ENCODE peak calls at places on chromosome 1, in eight cellular contexts. J is adrenal gland; X is ascending aorta; Q is fibroblast of lung; Z is AG04450; O is psoas muscle; M is CD8-positive, alpha-beta T cell; E is keratinocyte. V is an unnamed sample.

GRCh38 chr1:172781513-172782140 is 122.7 kb downstream of the FASLG start:
- DNase-seq in J (no peak), X (no peak), Q (peak; percentile 48), Z (no peak), O (no peak), M (no peak), E (no peak), V (no peak)

GRCh38 chr1:230760360-230760827 is 13.2 kb downstream of the CAPN9 start:
- DNase-seq in J (peak; percentile 86), X (no peak), Q (no peak), Z (no peak), O (peak; percentile 41), M (no peak), E (no peak), V (no peak)

GRCh38 chr1:221897312-221897711 is 155.4 kb upstream of the DUSP10 start:
- DNase-seq in J (no peak), X (no peak), Q (peak; percentile 88), Z (peak; percentile 18), O (no peak), M (no peak), E (no peak), V (no peak)

GRCh38 chr1:245500546-245500945 is 345.8 kb downstream of the KIF26B start:
- DNase-seq in J (peak; percentile 78), X (no peak), Q (peak; percentile 88), Z (peak; percentile 42), O (no peak), M (no peak), E (peak; percentile 35), V (no peak)

GRCh38 chr1:220892086-220892376 is 12.8 kb downstream of the HLX start:
- DNase-seq in J (no peak), X (no peak), Q (no peak), Z (no peak), O (no peak), M (no peak), E (no peak), V (no peak)

GRCh38 chr1:203364013-203364730 is 13.2 kb upstream of the FMOD start:
- DNase-seq in J (no peak), X (no peak), Q (no peak), Z (no peak), O (no peak), M (no peak), E (no peak), V (no peak)

GRCh38 chr1:70779571-70779970 is 268.0 kb downstream of the PTGER3 start:
- DNase-seq in J (no peak), X (no peak), Q (no peak), Z (no peak), O (no peak), M (no peak), E (no peak), V (no peak)

GRCh38 chr1:229758101-229759036 is 132.3 kb downstream of the URB2 start:
- DNase-seq in J (no peak), X (no peak), Q (no peak), Z (no peak), O (no peak), M (no peak), E (no peak), V (no peak)

GRCh38 chr1:156709743-156710489 is 4.5 kb upstream of the CRABP2 start:
- DNase-seq in J (peak; percentile 79), X (peak; percentile 23), Q (peak; percentile 77), Z (no peak), O (peak; percentile 69), M (no peak), E (no peak), V (peak; percentile 83)

GRCh38 chr1:56375184-56375837 is 204.1 kb downstream of the PLPP3 start:
- DNase-seq in J (no peak), X (no peak), Q (peak; percentile 20), Z (no peak), O (no peak), M (no peak), E (no peak), V (no peak)

GRCh38 chr1:29121516-29121937 is 2.2 kb downstream of the TMEM200B start:
- DNase-seq in J (no peak), X (no peak), Q (no peak), Z (no peak), O (no peak), M (no peak), E (no peak), V (no peak)

GRCh38 chr1:36913523-36914060 is 120.7 kb downstream of the GRIK3 start:
- DNase-seq in J (no peak), X (no peak), Q (no peak), Z (no peak), O (no peak), M (no peak), E (no peak), V (no peak)

GRCh38 chr1:93416183-93416582 is 31.7 kb upstream of the FNBP1L start:
- DNase-seq in J (no peak), X (no peak), Q (no peak), Z (no peak), O (no peak), M (no peak), E (no peak), V (no peak)

GRCh38 chr1:169867012-169867679 is 26.6 kb downstream of the SCYL3 start:
- DNase-seq in J (no peak), X (no peak), Q (no peak), Z (no peak), O (no peak), M (no peak), E (no peak), V (no peak)

GRCh38 chr1:178632619-178633018 is 92.4 kb upstream of the RALGPS2 start:
- DNase-seq in J (no peak), X (no peak), Q (peak; percentile 63), Z (no peak), O (no peak), M (no peak), E (no peak), V (no peak)

GRCh38 chr1:178628637-178629548 is 96.2 kb upstream of the RALGPS2 start:
- DNase-seq in J (no peak), X (no peak), Q (peak; percentile 55), Z (peak; percentile 67), O (peak; percentile 31), M (no peak), E (no peak), V (no peak)

GRCh38 chr1:178633068-178633467 is 92.0 kb upstream of the RALGPS2 start:
- DNase-seq in J (no peak), X (no peak), Q (no peak), Z (peak; percentile 60), O (no peak), M (no peak), E (peak; percentile 76), V (no peak)

GRCh38 chr1:178629549-178630154 is 95.4 kb upstream of the RALGPS2 start:
- DNase-seq in J (no peak), X (no peak), Q (no peak), Z (no peak), O (no peak), M (no peak), E (no peak), V (no peak)

DNA sequence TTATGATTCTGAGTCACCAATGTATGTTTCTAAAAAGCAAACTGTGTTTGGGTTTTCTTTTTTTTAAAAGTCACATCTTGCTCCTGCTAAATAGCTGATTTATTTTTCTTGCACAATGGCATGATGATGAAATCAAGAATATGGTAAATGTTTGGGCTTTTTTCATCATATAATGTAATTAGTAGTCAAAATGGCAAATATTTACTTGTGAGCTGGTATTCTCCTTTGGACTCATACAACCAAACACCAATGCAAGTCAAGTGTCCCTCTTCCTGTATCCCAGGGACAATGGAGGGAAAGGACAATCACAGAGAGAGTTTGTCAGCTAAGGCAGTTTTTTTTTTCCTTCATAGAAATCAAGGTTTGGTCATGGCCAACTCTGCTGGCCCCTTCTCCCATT is 94.6 kb upstream of the RALGPS2 start:
- DNase-seq in J (no peak), X (no peak), Q (peak; percentile 82), Z (no peak), O (no peak), M (no peak), E (no peak), V (no peak)
- H3K4me3 ChIP-seq in J (no peak overlapping the region), X (no peak overlapping the region), Q (no peak overlapping the region), Z (no peak overlapping the region), O (no peak overlapping the region), M (no peak overlapping the region), E (no peak overlapping the region), V (no peak overlapping the region)

GRCh38 chr1:110207831-110208230 is 2.3 kb upstream of the KCNC4 start:
- DNase-seq in J (peak; percentile 74), X (no peak), Q (peak; percentile 49), Z (no peak), O (peak; percentile 68), M (peak; percentile 83), E (no peak), V (no peak)

GRCh38 chr1:110211503-110212164 is 1.5 kb downstream of the KCNC4 start:
- DNase-seq in J (no peak), X (no peak), Q (no peak), Z (no peak), O (no peak), M (no peak), E (no peak), V (no peak)

GRCh38 chr1:110209715-110210603 is at the start of gene KCNC4:
- DNase-seq in J (peak; percentile 92), X (peak; percentile 50), Q (peak; percentile 85), Z (no peak), O (peak; percentile 91), M (peak; percentile 91), E (no peak), V (peak; percentile 93)

GRCh38 chr1:110210604-110211502 is 739 bp downstream of the KCNC4 start:
- DNase-seq in J (peak; percentile 52), X (no peak), Q (peak; percentile 14), Z (no peak), O (peak; percentile 50), M (peak; percentile 52), E (no peak), V (peak; percentile 83)

DNA sequence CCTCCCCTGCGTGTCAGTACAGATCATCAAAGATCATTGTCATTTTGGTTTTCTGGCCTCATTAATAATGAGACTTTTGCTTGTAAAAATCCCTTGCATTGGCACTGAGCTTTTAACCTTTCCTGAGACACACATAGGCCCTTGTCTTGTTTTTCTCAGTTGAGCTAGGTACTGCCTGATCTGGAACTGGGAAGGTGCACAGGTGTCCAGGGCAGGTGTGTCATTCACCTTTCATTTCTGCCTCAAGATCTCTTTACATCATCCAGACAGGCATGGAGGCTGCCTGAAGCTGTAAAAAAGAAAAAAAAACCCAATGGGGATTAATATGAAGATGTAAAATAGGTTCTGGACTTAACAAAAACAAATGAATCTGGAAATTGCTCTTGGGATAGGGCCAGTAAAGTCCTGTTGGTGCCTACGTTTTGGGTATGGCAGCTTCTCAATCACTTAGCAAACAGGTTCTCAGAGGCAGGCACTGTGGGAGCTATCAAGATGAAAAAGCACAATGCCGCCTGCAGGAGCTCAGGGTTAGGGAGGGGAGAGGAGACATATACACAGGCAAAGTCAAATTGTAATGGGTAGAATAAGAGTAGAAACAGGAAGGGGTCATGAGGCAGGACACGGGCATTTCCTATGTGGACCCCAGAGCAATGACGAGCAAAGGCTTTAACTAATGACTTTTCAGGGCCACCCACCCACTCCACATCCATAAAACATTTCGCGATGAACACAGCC is 1.0 kb upstream of the KCNC4 start:
- DNase-seq in J (no peak), X (no peak), Q (no peak), Z (no peak), O (no peak), M (no peak), E (no peak), V (no peak)
- H3K27me3 ChIP-seq in J (no peaks in the 10 kb centered on the region), X (no peaks in the 10 kb centered on the region), Q (peaks cover 26% of the 10 kb centered on the region), Z (peaks cover 22% of the 10 kb centered on the region), O (peaks cover 18% of the 10 kb centered on the region), M (no peaks in the 10 kb centered on the region), E (no peaks in the 10 kb centered on the region), V (no peaks in the 10 kb centered on the region)

GRCh38 chr1:42319871-42320484 is 15.1 kb downstream of the FOXJ3 start:
- DNase-seq in J (no peak), X (no peak), Q (no peak), Z (no peak), O (no peak), M (peak; percentile 48), E (no peak), V (no peak)
- H3K27ac ChIP-seq in J (no peak overlapping the region), X (no peak overlapping the region), Q (peak overlapping the region; percentile 26), Z (no peak overlapping the region), O (peak overlapping the region; percentile 81), M (peak overlapping the region; percentile 28), E (no peak overlapping the region), V (no peak overlapping the region)

GRCh38 chr1:198637157-198637556 is 1.7 kb upstream of the PTPRC start:
- DNase-seq in J (no peak), X (no peak), Q (no peak), Z (no peak), O (no peak), M (no peak), E (no peak), V (no peak)
- H3K4me3 ChIP-seq in J (no peak overlapping the region), X (no peak overlapping the region), Q (no peak overlapping the region), Z (no peak overlapping the region), O (no peak overlapping the region), M (peak overlapping the region; percentile 4), E (no peak overlapping the region), V (no peak overlapping the region)

V was measured in suprapubic skin.